ENCODE peak calls at places on chromosomes 11 and 22, in eight cellular contexts. One of them, this sample, is unnamed.

GRCh38 chr22:44483878-44484277 is 14.2 kb downstream of the RTL6 start:
- DNase-seq in GM23248: no peak
- DNase-seq in mammary epithelial cell: no peak
- DNase-seq in osteoblast: no peak
- DNase-seq in GM23338: no peak
- DNase-seq in astrocyte: no peak
- DNase-seq in neural progenitor cell: no peak
- DNase-seq in neuronal stem cell: no peak
- DNase-seq in this sample: peak

GRCh38 chr11:43736502-43737193 is 56.1 kb downstream of the HSD17B12 start:
- DNase-seq in osteoblast: peak
- DNase-seq in mammary epithelial cell: peak
- DNase-seq in neural progenitor cell: no peak
- DNase-seq in neuronal stem cell: no peak
- DNase-seq in GM23248: peak
- DNase-seq in astrocyte: peak
- DNase-seq in GM23338: no peak
- DNase-seq in this sample: no peak

GRCh38 chr11:26286472-26287066 is 45.4 kb upstream of the ANO3 start:
- DNase-seq in GM23338: peak
- DNase-seq in mammary epithelial cell: peak
- DNase-seq in neural progenitor cell: peak
- DNase-seq in neuronal stem cell: peak
- DNase-seq in GM23248: peak
- DNase-seq in astrocyte: peak
- DNase-seq in osteoblast: peak
- DNase-seq in this sample: peak

GRCh38 chr11:39220501-39221230 is 2238.8 kb downstream of the LRRC4C start:
- DNase-seq in astrocyte: no peak
- DNase-seq in mammary epithelial cell: no peak
- DNase-seq in GM23338: no peak
- DNase-seq in neural progenitor cell: no peak
- DNase-seq in osteoblast: no peak
- DNase-seq in neuronal stem cell: no peak
- DNase-seq in GM23248: no peak
- DNase-seq in this sample: no peak

GRCh38 chr11:46307785-46308341 is 30.4 kb downstream of the CREB3L1 start:
- DNase-seq in astrocyte: no peak
- DNase-seq in GM23248: no peak
- DNase-seq in neural progenitor cell: peak
- DNase-seq in neuronal stem cell: no peak
- DNase-seq in GM23338: peak
- DNase-seq in mammary epithelial cell: no peak
- DNase-seq in osteoblast: peak
- DNase-seq in this sample: no peak

GRCh38 chr11:108286369-108286768 is 63.5 kb downstream of the ATM start:
- DNase-seq in neural progenitor cell: no peak
- DNase-seq in GM23338: peak
- DNase-seq in GM23248: no peak
- DNase-seq in mammary epithelial cell: no peak
- DNase-seq in osteoblast: no peak
- DNase-seq in astrocyte: no peak
- DNase-seq in neuronal stem cell: no peak
- DNase-seq in this sample: no peak

GRCh38 chr11:14908214-14908880 is 16.3 kb upstream of the CYP2R1 start:
- DNase-seq in astrocyte: peak
- DNase-seq in neuronal stem cell: no peak
- DNase-seq in osteoblast: peak
- DNase-seq in neural progenitor cell: peak
- DNase-seq in GM23338: peak
- DNase-seq in GM23248: peak
- DNase-seq in mammary epithelial cell: peak
- DNase-seq in this sample: peak

GRCh38 chr22:45228401-45228754 is 12.3 kb downstream of the KIAA0930 start:
- DNase-seq in neural progenitor cell: no peak
- DNase-seq in GM23248: no peak
- DNase-seq in GM23338: no peak
- DNase-seq in mammary epithelial cell: no peak
- DNase-seq in astrocyte: no peak
- DNase-seq in neuronal stem cell: no peak
- DNase-seq in osteoblast: peak
- DNase-seq in this sample: no peak

GRCh38 chr11:112157274-112157766 is 6.6 kb downstream of the IL18 start:
- DNase-seq in neural progenitor cell: no peak
- DNase-seq in astrocyte: peak
- DNase-seq in neuronal stem cell: no peak
- DNase-seq in osteoblast: peak
- DNase-seq in mammary epithelial cell: peak
- DNase-seq in GM23248: peak
- DNase-seq in GM23338: no peak
- DNase-seq in this sample: peak

GRCh38 chr11:117145393-117145761 is 1.3 kb downstream of the PAFAH1B2 start:
- DNase-seq in osteoblast: peak
- DNase-seq in GM23338: peak
- DNase-seq in neural progenitor cell: peak
- DNase-seq in neuronal stem cell: peak
- DNase-seq in astrocyte: peak
- DNase-seq in GM23248: peak
- DNase-seq in mammary epithelial cell: peak
- DNase-seq in this sample: peak

GRCh38 chr22:36775589-36775965 is 342 bp downstream of the IFT27 start:
- DNase-seq in mammary epithelial cell: peak
- DNase-seq in GM23338: peak
- DNase-seq in astrocyte: no peak
- DNase-seq in osteoblast: no peak
- DNase-seq in neuronal stem cell: peak
- DNase-seq in GM23248: peak
- DNase-seq in neural progenitor cell: peak
- DNase-seq in this sample: peak
- H2AFZ ChIP-seq in mammary epithelial cell: peak
- H2AFZ ChIP-seq in GM23338: no peak
- H2AFZ ChIP-seq in astrocyte: peak
- H2AFZ ChIP-seq in osteoblast: peak
- H2AFZ ChIP-seq in neuronal stem cell: peak
- H2AFZ ChIP-seq in GM23248: peak
- H2AFZ ChIP-seq in neural progenitor cell: peak
- H2AFZ ChIP-seq in this sample: peak

GRCh38 chr11:27459191-27459590 is 13.4 kb downstream of the LGR4 start:
- DNase-seq in GM23338: peak
- DNase-seq in neuronal stem cell: no peak
- DNase-seq in osteoblast: no peak
- DNase-seq in GM23248: no peak
- DNase-seq in mammary epithelial cell: no peak
- DNase-seq in astrocyte: peak
- DNase-seq in neural progenitor cell: no peak
- DNase-seq in this sample: no peak

GRCh38 chr11:27460571-27460970 is 12.0 kb downstream of the LGR4 start:
- DNase-seq in astrocyte: peak
- DNase-seq in GM23338: no peak
- DNase-seq in mammary epithelial cell: no peak
- DNase-seq in osteoblast: no peak
- DNase-seq in GM23248: no peak
- DNase-seq in neural progenitor cell: no peak
- DNase-seq in neuronal stem cell: no peak
- DNase-seq in this sample: no peak

GRCh38 chr11:27458182-27458581 is 14.4 kb downstream of the LGR4 start:
- DNase-seq in neuronal stem cell: no peak
- DNase-seq in GM23248: no peak
- DNase-seq in mammary epithelial cell: no peak
- DNase-seq in GM23338: no peak
- DNase-seq in osteoblast: no peak
- DNase-seq in astrocyte: no peak
- DNase-seq in neural progenitor cell: no peak
- DNase-seq in this sample: no peak

GRCh38 chr11:27462543-27462942 is 10.0 kb downstream of the LGR4 start:
- DNase-seq in neural progenitor cell: no peak
- DNase-seq in astrocyte: peak
- DNase-seq in GM23248: peak
- DNase-seq in osteoblast: no peak
- DNase-seq in neuronal stem cell: no peak
- DNase-seq in GM23338: no peak
- DNase-seq in mammary epithelial cell: no peak
- DNase-seq in this sample: no peak

GRCh38 chr11:27460158-27460565 is 12.4 kb downstream of the LGR4 start:
- DNase-seq in neural progenitor cell: no peak
- DNase-seq in astrocyte: no peak
- DNase-seq in mammary epithelial cell: no peak
- DNase-seq in osteoblast: no peak
- DNase-seq in GM23248: no peak
- DNase-seq in GM23338: no peak
- DNase-seq in neuronal stem cell: no peak
- DNase-seq in this sample: no peak
- H3K4me2 ChIP-seq in neural progenitor cell: peak
- H3K4me2 ChIP-seq in astrocyte: peak
- H3K4me2 ChIP-seq in mammary epithelial cell: no peak
- H3K4me2 ChIP-seq in osteoblast: no peak
- H3K4me2 ChIP-seq in GM23248: no peak
- H3K4me2 ChIP-seq in GM23338: peak
- H3K4me2 ChIP-seq in neuronal stem cell: no peak
- H3K4me2 ChIP-seq in this sample: no peak

DNA sequence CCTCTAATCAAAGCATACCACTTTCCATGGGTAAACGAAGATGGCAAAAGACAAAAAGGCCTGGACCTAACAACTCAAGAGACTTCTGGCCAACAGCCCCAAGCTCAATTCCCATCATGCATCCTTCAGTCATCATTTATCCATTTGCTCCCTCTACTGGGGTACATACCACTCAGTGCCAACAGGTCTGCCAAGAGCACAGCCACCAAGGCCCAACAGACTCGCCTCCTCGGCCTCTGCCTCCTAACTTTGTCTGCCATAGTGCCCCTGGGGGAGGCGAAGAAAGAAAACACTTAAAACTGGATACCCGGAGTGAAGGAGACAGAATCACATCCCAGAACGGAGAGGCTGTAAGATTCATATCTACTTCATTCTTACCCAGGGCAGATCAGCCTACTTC is 1.1 kb downstream of the HYOU1 start:
- DNase-seq in GM23338: peak
- DNase-seq in osteoblast: peak
- DNase-seq in astrocyte: no peak
- DNase-seq in neural progenitor cell: peak
- DNase-seq in neuronal stem cell: no peak
- DNase-seq in GM23248: peak
- DNase-seq in mammary epithelial cell: peak
- DNase-seq in this sample: peak
- H3K27ac ChIP-seq in GM23338: no peak
- H3K27ac ChIP-seq in osteoblast: peak
- H3K27ac ChIP-seq in astrocyte: peak
- H3K27ac ChIP-seq in neural progenitor cell: peak
- H3K27ac ChIP-seq in neuronal stem cell: no peak
- H3K27ac ChIP-seq in GM23248: peak
- H3K27ac ChIP-seq in mammary epithelial cell: peak
- H3K27ac ChIP-seq in this sample: peak

GRCh38 chr11:125513705-125514265 is 17.7 kb upstream of the FEZ1 start:
- DNase-seq in neural progenitor cell: no peak
- DNase-seq in GM23338: no peak
- DNase-seq in neuronal stem cell: no peak
- DNase-seq in osteoblast: no peak
- DNase-seq in mammary epithelial cell: no peak
- DNase-seq in GM23248: no peak
- DNase-seq in astrocyte: no peak
- DNase-seq in this sample: no peak

GRCh38 chr11:125515102-125515439 is 19.0 kb upstream of the FEZ1 start:
- DNase-seq in astrocyte: no peak
- DNase-seq in neural progenitor cell: no peak
- DNase-seq in GM23248: no peak
- DNase-seq in osteoblast: no peak
- DNase-seq in mammary epithelial cell: no peak
- DNase-seq in GM23338: no peak
- DNase-seq in neuronal stem cell: no peak
- DNase-seq in this sample: no peak

GRCh38 chr11:125514336-125515101 is 18.5 kb upstream of the FEZ1 start:
- DNase-seq in GM23248: peak
- DNase-seq in neural progenitor cell: no peak
- DNase-seq in osteoblast: peak
- DNase-seq in mammary epithelial cell: peak
- DNase-seq in GM23338: no peak
- DNase-seq in astrocyte: peak
- DNase-seq in neuronal stem cell: no peak
- DNase-seq in this sample: peak

GRCh38 chr11:125516266-125516665 is 20.2 kb upstream of the FEZ1 start:
- DNase-seq in mammary epithelial cell: no peak
- DNase-seq in osteoblast: no peak
- DNase-seq in GM23338: no peak
- DNase-seq in neural progenitor cell: no peak
- DNase-seq in neuronal stem cell: no peak
- DNase-seq in GM23248: no peak
- DNase-seq in astrocyte: no peak
- DNase-seq in this sample: no peak

DNA sequence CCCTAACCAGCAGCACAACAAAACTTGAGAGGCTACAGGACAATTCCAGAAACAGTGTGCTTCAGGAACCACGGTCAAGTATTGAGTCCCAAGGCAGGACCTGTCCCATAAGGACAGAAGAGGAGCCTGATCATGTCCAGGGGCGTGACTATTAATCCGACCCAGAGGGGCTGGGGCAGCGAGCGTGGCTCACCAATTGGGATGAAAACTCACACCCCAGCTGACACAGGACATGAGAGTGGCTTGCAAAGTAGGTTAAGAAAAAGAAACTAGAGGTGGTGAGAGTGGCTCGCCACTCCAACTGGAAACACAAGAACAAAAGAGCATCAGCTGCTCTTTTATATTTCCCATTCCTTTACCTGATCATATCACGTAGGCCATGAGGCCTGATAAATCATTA is 16.0 kb upstream of the FEZ1 start:
- DNase-seq in GM23248: no peak
- DNase-seq in neural progenitor cell: no peak
- DNase-seq in osteoblast: no peak
- DNase-seq in neuronal stem cell: no peak
- DNase-seq in GM23338: no peak
- DNase-seq in mammary epithelial cell: no peak
- DNase-seq in astrocyte: no peak
- DNase-seq in this sample: no peak
- H2AFZ ChIP-seq in GM23248: no peak
- H2AFZ ChIP-seq in neural progenitor cell: no peak
- H2AFZ ChIP-seq in osteoblast: no peak
- H2AFZ ChIP-seq in neuronal stem cell: peak
- H2AFZ ChIP-seq in GM23338: peak
- H2AFZ ChIP-seq in mammary epithelial cell: no peak
- H2AFZ ChIP-seq in astrocyte: no peak
- H2AFZ ChIP-seq in this sample: no peak

DNA sequence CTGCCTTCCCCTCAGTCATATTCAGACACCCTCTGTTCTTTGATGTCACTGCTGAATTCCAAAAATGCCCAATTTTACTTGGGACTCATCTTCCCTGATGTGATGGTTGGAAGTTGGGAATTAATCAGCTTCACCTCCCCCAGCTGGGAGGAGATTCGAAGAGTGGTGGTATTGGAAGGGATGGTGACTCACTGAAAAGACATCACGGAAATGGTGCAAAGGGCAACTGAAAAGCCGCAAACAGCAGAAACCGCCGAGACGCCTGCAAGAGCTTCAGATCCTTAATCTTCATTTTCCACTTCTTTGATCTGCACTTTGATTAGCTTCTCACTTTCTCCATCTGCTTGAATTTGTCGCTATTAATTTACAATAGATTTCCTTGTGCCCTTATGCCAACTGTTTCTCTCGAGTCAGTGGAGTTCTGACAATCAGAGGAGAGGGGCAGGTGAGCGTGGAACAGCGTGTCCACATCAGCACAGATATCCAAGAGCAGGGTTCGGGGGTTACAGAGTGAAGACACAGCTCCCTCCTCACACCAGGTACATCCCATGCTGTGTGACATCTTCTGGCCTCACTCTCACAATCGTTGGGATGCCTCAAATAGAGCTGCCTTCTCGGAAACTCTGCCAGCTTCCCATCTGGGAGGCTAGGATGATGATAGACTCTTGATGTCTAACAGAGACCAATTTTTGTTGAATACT is 325.4 kb downstream of the BRD1 start:
- DNase-seq in neuronal stem cell: no peak
- DNase-seq in osteoblast: no peak
- DNase-seq in GM23338: no peak
- DNase-seq in GM23248: no peak
- DNase-seq in mammary epithelial cell: no peak
- DNase-seq in neural progenitor cell: no peak
- DNase-seq in astrocyte: peak
- DNase-seq in this sample: peak
- H3K4me2 ChIP-seq in neuronal stem cell: no peak
- H3K4me2 ChIP-seq in osteoblast: no peak
- H3K4me2 ChIP-seq in GM23338: no peak
- H3K4me2 ChIP-seq in GM23248: no peak
- H3K4me2 ChIP-seq in mammary epithelial cell: no peak
- H3K4me2 ChIP-seq in neural progenitor cell: no peak
- H3K4me2 ChIP-seq in astrocyte: peak
- H3K4me2 ChIP-seq in this sample: peak